ENCODE peak calls at places on chromosomes 13 and 19, in four cellular contexts. N, U, H and J are unnamed samples.

GRCh38 chr19:6216996-6217751 is 62.6 kb downstream of the MLLT1 start:
- DNase-seq in N (peak), U (no peak), H (no peak), J (no peak)

GRCh38 chr13:113548778-113549621 is 35.6 kb upstream of the TFDP1 start:
- DNase-seq in N (no peak), H (no peak), U (peak), J (no peak)

GRCh38 chr19:49570997-49571676 is 9.2 kb downstream of the NOSIP start:
- DNase-seq in H (no peak), U (no peak), N (peak), J (no peak)

GRCh38 chr13:99144306-99144705 is 56.3 kb upstream of the UBAC2 start:
- DNase-seq in H (no peak), N (no peak), U (no peak), J (no peak)

GRCh38 chr19:17855333-17856152 is 4.2 kb upstream of the RPL18A start:
- DNase-seq in H (peak), N (peak), U (peak), J (peak)

GRCh38 chr19:1259206-1259872 is 9.8 kb upstream of the CIRBP start:
- DNase-seq in U (no peak), H (peak), N (peak), J (no peak)

GRCh38 chr19:19402656-19403372 is 2.7 kb upstream of the GATAD2A start:
- DNase-seq in U (no peak), H (no peak), N (no peak), J (no peak)

GRCh38 chr19:15426485-15427349 is 7.9 kb upstream of the AKAP8L start:
- DNase-seq in N (no peak), U (no peak), H (no peak), J (no peak)

GRCh38 chr13:108096301-108096700 is 119.0 kb downstream of the LIG4 start:
- DNase-seq in H (no peak), N (no peak), U (no peak), J (no peak)

GRCh38 chr13:24626449-24626848 is 53.8 kb upstream of the ATP12A start:
- DNase-seq in H (no peak), U (no peak), N (no peak), J (no peak)

GRCh38 chr13:73497430-73497829 is 438.6 kb downstream of the KLF5 start:
- DNase-seq in H (no peak), N (no peak), U (no peak), J (no peak)

GRCh38 chr19:480016-480855 is 16.1 kb upstream of the MADCAM1 start:
- DNase-seq in U (peak), H (peak), N (peak), J (peak)

GRCh38 chr19:5262721-5263120 is 77.9 kb downstream of the PTPRS start:
- DNase-seq in N (no peak), H (no peak), U (no peak), J (no peak)

GRCh38 chr13:97224544-97225324 is 2.6 kb downstream of the MBNL2 start:
- DNase-seq in H (peak), U (no peak), N (peak), J (no peak)

GRCh38 chr19:29565171-29565570 is 39.4 kb downstream of the VSTM2B start:
- DNase-seq in U (no peak), N (no peak), H (no peak), J (no peak)

GRCh38 chr19:23914402-23915286 is at the start of gene ZNF726:
- DNase-seq in U (peak), N (peak), H (peak), J (peak)

GRCh38 chr19:7636691-7637373 is at the start of gene STXBP2:
- DNase-seq in H (peak), U (peak), N (peak), J (no peak)

GRCh38 chr13:29594310-29594709 is 1.2 kb downstream of the SLC7A1 start:
- DNase-seq in H (peak), N (peak), U (no peak), J (peak)

GRCh38 chr19:19185853-19186728 is 5.9 kb downstream of the BORCS8 start:
- DNase-seq in N (peak), H (peak), U (no peak), J (no peak)

GRCh38 chr19:28878862-28879566 is 333.9 kb downstream of the UQCRFS1 start:
- DNase-seq in N (peak), H (peak), U (peak), J (peak)

GRCh38 chr19:55877211-55877610 is 40.9 kb downstream of the NLRP4 start:
- DNase-seq in N (no peak), H (no peak), U (no peak), J (no peak)

GRCh38 chr19:34243876-34244578 is 10.3 kb upstream of the GARRE1 start:
- DNase-seq in N (no peak), H (no peak), U (no peak), J (no peak)

GRCh38 chr13:50787316-50788195 is 55.9 kb downstream of the DLEU7 start:
- DNase-seq in H (no peak), U (no peak), N (peak), J (no peak)

GRCh38 chr13:40518481-40518882 is 148.0 kb downstream of the FOXO1 start:
- DNase-seq in H (peak), N (no peak), U (no peak), J (no peak)

GRCh38 chr13:41597348-41598041 is 140.1 kb downstream of the RGCC start:
- DNase-seq in U (no peak), H (no peak), N (no peak), J (no peak)

GRCh38 chr13:77031869-77032268 is 4.9 kb upstream of the FBXL3 start:
- DNase-seq in U (no peak), N (no peak), H (no peak), J (no peak)

GRCh38 chr13:27425151-27425917 is 915 bp downstream of the GTF3A start:
- DNase-seq in U (no peak), N (no peak), H (peak), J (no peak)

GRCh38 chr13:30690282-30691188 is 44.8 kb upstream of the ALOX5AP start:
- DNase-seq in N (no peak), U (peak), H (no peak), J (peak)

GRCh38 chr19:7006305-7006704 is 14.9 kb downstream of the MBD3L2B start:
- DNase-seq in U (no peak), H (peak), N (no peak), J (no peak)

GRCh38 chr19:45250832-45251451 is at the start of gene MARK4:
- DNase-seq in N (peak), U (peak), H (no peak), J (no peak)

GRCh38 chr13:28837111-28837510 is 17.0 kb downstream of the MTUS2 start:
- DNase-seq in N (no peak), H (no peak), U (no peak), J (no peak)